ENCODE peak calls at places on chromosomes 16 and 17, in eight cellular contexts. One of them, this sample, is unnamed.
A peak's percentile ranks its signal among the peaks of the same experiment; 100 is the strongest.

GRCh38 chr17:48636177-48637018 is 10.2 kb upstream of the HOXB9 start:
- DNase-seq in dorsolateral prefrontal cortex: no peak
- DNase-seq in stimulated activated CD8-positive, alpha-beta memory T cell treated with anti-CD3 and anti-CD28 coated beads, Interleukin-15, amount 100 ng/mL, for 24 hours: no peak
- DNase-seq in CD4-positive, alpha-beta T cell: peak; percentile 45
- DNase-seq in mucosa of descending colon: peak; percentile 92
- DNase-seq in neural crest cell: peak; percentile 96
- DNase-seq in anterior cingulate cortex: no peak
- DNase-seq in stimulated activated CD4-positive, alpha-beta T cell treated with anti-CD3 and anti-CD28 coated beads, TNF-alpha, amount 100 ng/mL, for 48 hours: peak; percentile 69
- DNase-seq in this sample: no peak

GRCh38 chr16:28092721-28093382 is 29.3 kb upstream of the GSG1L start:
- DNase-seq in stimulated activated CD8-positive, alpha-beta memory T cell treated with anti-CD3 and anti-CD28 coated beads, Interleukin-15, amount 100 ng/mL, for 24 hours: no peak
- DNase-seq in dorsolateral prefrontal cortex: no peak
- DNase-seq in anterior cingulate cortex: no peak
- DNase-seq in mucosa of descending colon: no peak
- DNase-seq in neural crest cell: no peak
- DNase-seq in CD4-positive, alpha-beta T cell: no peak
- DNase-seq in stimulated activated CD4-positive, alpha-beta T cell treated with anti-CD3 and anti-CD28 coated beads, TNF-alpha, amount 100 ng/mL, for 48 hours: no peak
- DNase-seq in this sample: no peak

GRCh38 chr16:19307587-19308241 is 22.2 kb downstream of the CLEC19A start:
- DNase-seq in CD4-positive, alpha-beta T cell: no peak
- DNase-seq in neural crest cell: peak; percentile 58
- DNase-seq in mucosa of descending colon: peak; percentile 9
- DNase-seq in stimulated activated CD8-positive, alpha-beta memory T cell treated with anti-CD3 and anti-CD28 coated beads, Interleukin-15, amount 100 ng/mL, for 24 hours: no peak
- DNase-seq in dorsolateral prefrontal cortex: no peak
- DNase-seq in anterior cingulate cortex: no peak
- DNase-seq in stimulated activated CD4-positive, alpha-beta T cell treated with anti-CD3 and anti-CD28 coated beads, TNF-alpha, amount 100 ng/mL, for 48 hours: no peak
- DNase-seq in this sample: no peak

GRCh38 chr17:82840431-82840831 is 609 bp upstream of the ZNF750 start:
- DNase-seq in anterior cingulate cortex: no peak
- DNase-seq in stimulated activated CD4-positive, alpha-beta T cell treated with anti-CD3 and anti-CD28 coated beads, TNF-alpha, amount 100 ng/mL, for 48 hours: no peak
- DNase-seq in dorsolateral prefrontal cortex: no peak
- DNase-seq in mucosa of descending colon: no peak
- DNase-seq in CD4-positive, alpha-beta T cell: no peak
- DNase-seq in stimulated activated CD8-positive, alpha-beta memory T cell treated with anti-CD3 and anti-CD28 coated beads, Interleukin-15, amount 100 ng/mL, for 24 hours: no peak
- DNase-seq in neural crest cell: no peak
- DNase-seq in this sample: no peak

GRCh38 chr17:1024076-1024475 is 27.1 kb downstream of the TIMM22 start:
- DNase-seq in neural crest cell: no peak
- DNase-seq in CD4-positive, alpha-beta T cell: no peak
- DNase-seq in dorsolateral prefrontal cortex: no peak
- DNase-seq in mucosa of descending colon: no peak
- DNase-seq in stimulated activated CD4-positive, alpha-beta T cell treated with anti-CD3 and anti-CD28 coated beads, TNF-alpha, amount 100 ng/mL, for 48 hours: no peak
- DNase-seq in stimulated activated CD8-positive, alpha-beta memory T cell treated with anti-CD3 and anti-CD28 coated beads, Interleukin-15, amount 100 ng/mL, for 24 hours: no peak
- DNase-seq in anterior cingulate cortex: no peak
- DNase-seq in this sample: no peak

GRCh38 chr17:45149037-45149668 is 878 bp downstream of the HEXIM1 start:
- DNase-seq in dorsolateral prefrontal cortex: no peak
- DNase-seq in CD4-positive, alpha-beta T cell: peak; percentile 53
- DNase-seq in neural crest cell: peak; percentile 78
- DNase-seq in anterior cingulate cortex: peak; percentile 73
- DNase-seq in stimulated activated CD4-positive, alpha-beta T cell treated with anti-CD3 and anti-CD28 coated beads, TNF-alpha, amount 100 ng/mL, for 48 hours: no peak
- DNase-seq in stimulated activated CD8-positive, alpha-beta memory T cell treated with anti-CD3 and anti-CD28 coated beads, Interleukin-15, amount 100 ng/mL, for 24 hours: no peak
- DNase-seq in mucosa of descending colon: peak; percentile 86
- DNase-seq in this sample: peak; percentile 87

GRCh38 chr16:79211581-79211980 is 389.0 kb downstream of the MAF start:
- DNase-seq in neural crest cell: no peak
- DNase-seq in stimulated activated CD8-positive, alpha-beta memory T cell treated with anti-CD3 and anti-CD28 coated beads, Interleukin-15, amount 100 ng/mL, for 24 hours: no peak
- DNase-seq in stimulated activated CD4-positive, alpha-beta T cell treated with anti-CD3 and anti-CD28 coated beads, TNF-alpha, amount 100 ng/mL, for 48 hours: no peak
- DNase-seq in dorsolateral prefrontal cortex: peak; percentile 31
- DNase-seq in CD4-positive, alpha-beta T cell: no peak
- DNase-seq in anterior cingulate cortex: peak; percentile 26
- DNase-seq in mucosa of descending colon: no peak
- DNase-seq in this sample: peak; percentile 14

GRCh38 chr17:915416-916201 is 64.0 kb downstream of the NXN start:
- DNase-seq in dorsolateral prefrontal cortex: no peak
- DNase-seq in neural crest cell: no peak
- DNase-seq in CD4-positive, alpha-beta T cell: no peak
- DNase-seq in anterior cingulate cortex: no peak
- DNase-seq in stimulated activated CD8-positive, alpha-beta memory T cell treated with anti-CD3 and anti-CD28 coated beads, Interleukin-15, amount 100 ng/mL, for 24 hours: no peak
- DNase-seq in stimulated activated CD4-positive, alpha-beta T cell treated with anti-CD3 and anti-CD28 coated beads, TNF-alpha, amount 100 ng/mL, for 48 hours: no peak
- DNase-seq in mucosa of descending colon: no peak
- DNase-seq in this sample: peak; percentile 7

GRCh38 chr17:69605571-69605970 is 191.1 kb downstream of the MAP2K6 start:
- DNase-seq in dorsolateral prefrontal cortex: no peak
- DNase-seq in mucosa of descending colon: no peak
- DNase-seq in neural crest cell: no peak
- DNase-seq in stimulated activated CD8-positive, alpha-beta memory T cell treated with anti-CD3 and anti-CD28 coated beads, Interleukin-15, amount 100 ng/mL, for 24 hours: no peak
- DNase-seq in CD4-positive, alpha-beta T cell: no peak
- DNase-seq in stimulated activated CD4-positive, alpha-beta T cell treated with anti-CD3 and anti-CD28 coated beads, TNF-alpha, amount 100 ng/mL, for 48 hours: no peak
- DNase-seq in anterior cingulate cortex: no peak
- DNase-seq in this sample: no peak

GRCh38 chr17:76550712-76551615 is 11.1 kb downstream of the PRCD start:
- DNase-seq in anterior cingulate cortex: no peak
- DNase-seq in neural crest cell: no peak
- DNase-seq in stimulated activated CD4-positive, alpha-beta T cell treated with anti-CD3 and anti-CD28 coated beads, TNF-alpha, amount 100 ng/mL, for 48 hours: no peak
- DNase-seq in stimulated activated CD8-positive, alpha-beta memory T cell treated with anti-CD3 and anti-CD28 coated beads, Interleukin-15, amount 100 ng/mL, for 24 hours: no peak
- DNase-seq in CD4-positive, alpha-beta T cell: no peak
- DNase-seq in mucosa of descending colon: no peak
- DNase-seq in dorsolateral prefrontal cortex: no peak
- DNase-seq in this sample: peak; percentile 51

This sample was measured in pons.